ENCODE peak calls at places on chromosomes 2 and 18, in five cellular contexts. One of them, this sample, is unnamed.

GRCh38 chr2:74457129-74457548 is 1.1 kb upstream of the WBP1 start:
- DNase-seq in CD8-positive, alpha-beta memory T cell: no peak
- DNase-seq in CD8-positive, alpha-beta T cell: no peak
- DNase-seq in adrenal gland: no peak
- DNase-seq in esophagus squamous epithelium: no peak
- DNase-seq in this sample: no peak

GRCh38 chr2:68420254-68420910 is 46.7 kb downstream of the FBXO48 start:
- DNase-seq in adrenal gland: no peak
- DNase-seq in esophagus squamous epithelium: no peak
- DNase-seq in CD8-positive, alpha-beta T cell: no peak
- DNase-seq in CD8-positive, alpha-beta memory T cell: no peak
- DNase-seq in this sample: no peak

GRCh38 chr2:227163998-227164744 is at the start of the genes COL4A3 and COL4A4:
- DNase-seq in adrenal gland: peak
- DNase-seq in esophagus squamous epithelium: no peak
- DNase-seq in CD8-positive, alpha-beta memory T cell: no peak
- DNase-seq in CD8-positive, alpha-beta T cell: no peak
- DNase-seq in this sample: no peak

GRCh38 chr2:163471947-163472346 is 263.9 kb downstream of the FIGN start:
- DNase-seq in esophagus squamous epithelium: no peak
- DNase-seq in CD8-positive, alpha-beta memory T cell: no peak
- DNase-seq in CD8-positive, alpha-beta T cell: no peak
- DNase-seq in adrenal gland: no peak
- DNase-seq in this sample: no peak

GRCh38 chr2:55519908-55520885 is 679 bp downstream of the CFAP36 start:
- DNase-seq in CD8-positive, alpha-beta T cell: peak
- DNase-seq in CD8-positive, alpha-beta memory T cell: no peak
- DNase-seq in esophagus squamous epithelium: no peak
- DNase-seq in adrenal gland: peak
- DNase-seq in this sample: no peak

GRCh38 chr2:68574202-68574791 is 69.1 kb upstream of the PROKR1 start:
- DNase-seq in CD8-positive, alpha-beta T cell: no peak
- DNase-seq in adrenal gland: no peak
- DNase-seq in esophagus squamous epithelium: no peak
- DNase-seq in CD8-positive, alpha-beta memory T cell: no peak
- DNase-seq in this sample: no peak

GRCh38 chr2:217800433-217801114 is 202.2 kb downstream of the TNS1 start:
- DNase-seq in CD8-positive, alpha-beta memory T cell: no peak
- DNase-seq in adrenal gland: no peak
- DNase-seq in CD8-positive, alpha-beta T cell: no peak
- DNase-seq in esophagus squamous epithelium: no peak
- DNase-seq in this sample: no peak

GRCh38 chr2:153476491-153477095 is 2.0 kb downstream of the RPRM start:
- DNase-seq in adrenal gland: peak
- DNase-seq in esophagus squamous epithelium: no peak
- DNase-seq in CD8-positive, alpha-beta memory T cell: no peak
- DNase-seq in CD8-positive, alpha-beta T cell: no peak
- DNase-seq in this sample: no peak

GRCh38 chr18:32368170-32368569 is 102.5 kb downstream of the GAREM1 start:
- DNase-seq in CD8-positive, alpha-beta T cell: no peak
- DNase-seq in adrenal gland: no peak
- DNase-seq in CD8-positive, alpha-beta memory T cell: no peak
- DNase-seq in esophagus squamous epithelium: no peak
- DNase-seq in this sample: no peak

GRCh38 chr2:68200157-68200787 is 42.6 kb downstream of the PNO1 start:
- DNase-seq in esophagus squamous epithelium: no peak
- DNase-seq in CD8-positive, alpha-beta T cell: no peak
- DNase-seq in adrenal gland: no peak
- DNase-seq in CD8-positive, alpha-beta memory T cell: no peak
- DNase-seq in this sample: no peak

GRCh38 chr2:40332096-40332826 is 119.6 kb downstream of the SLC8A1 start:
- DNase-seq in CD8-positive, alpha-beta memory T cell: no peak
- DNase-seq in CD8-positive, alpha-beta T cell: no peak
- DNase-seq in esophagus squamous epithelium: no peak
- DNase-seq in adrenal gland: peak
- DNase-seq in this sample: no peak

GRCh38 chr2:185947722-185948121 is 209.1 kb downstream of the FSIP2 start:
- DNase-seq in CD8-positive, alpha-beta T cell: no peak
- DNase-seq in adrenal gland: no peak
- DNase-seq in esophagus squamous epithelium: no peak
- DNase-seq in CD8-positive, alpha-beta memory T cell: no peak
- DNase-seq in this sample: no peak

GRCh38 chr18:56516769-56517168 is 121.6 kb downstream of the TXNL1 start:
- DNase-seq in CD8-positive, alpha-beta T cell: no peak
- DNase-seq in adrenal gland: no peak
- DNase-seq in CD8-positive, alpha-beta memory T cell: no peak
- DNase-seq in esophagus squamous epithelium: no peak
- DNase-seq in this sample: no peak

GRCh38 chr2:165238295-165238694 is 919 bp upstream of the SCN2A start:
- DNase-seq in CD8-positive, alpha-beta T cell: no peak
- DNase-seq in esophagus squamous epithelium: no peak
- DNase-seq in CD8-positive, alpha-beta memory T cell: no peak
- DNase-seq in adrenal gland: no peak
- DNase-seq in this sample: no peak

GRCh38 chr2:219912530-219912929 is 285.1 kb downstream of the SLC4A3 start:
- DNase-seq in CD8-positive, alpha-beta T cell: no peak
- DNase-seq in esophagus squamous epithelium: no peak
- DNase-seq in CD8-positive, alpha-beta memory T cell: no peak
- DNase-seq in adrenal gland: no peak
- DNase-seq in this sample: no peak

GRCh38 chr2:216285641-216286156 is 86.6 kb downstream of the MARCHF4 start:
- DNase-seq in esophagus squamous epithelium: no peak
- DNase-seq in adrenal gland: no peak
- DNase-seq in CD8-positive, alpha-beta T cell: no peak
- DNase-seq in CD8-positive, alpha-beta memory T cell: no peak
- DNase-seq in this sample: no peak

GRCh38 chr2:175309799-175310198 is 128.3 kb upstream of the ATP5MC3 start:
- DNase-seq in CD8-positive, alpha-beta memory T cell: no peak
- DNase-seq in adrenal gland: peak
- DNase-seq in CD8-positive, alpha-beta T cell: no peak
- DNase-seq in esophagus squamous epithelium: no peak
- DNase-seq in this sample: peak

GRCh38 chr18:12652861-12653401 is 5.0 kb downstream of the SPIRE1 start:
- DNase-seq in CD8-positive, alpha-beta memory T cell: no peak
- DNase-seq in CD8-positive, alpha-beta T cell: no peak
- DNase-seq in esophagus squamous epithelium: no peak
- DNase-seq in adrenal gland: peak
- DNase-seq in this sample: no peak

GRCh38 chr2:141490886-141491285 is 639.9 kb downstream of the LRP1B start:
- DNase-seq in CD8-positive, alpha-beta T cell: no peak
- DNase-seq in esophagus squamous epithelium: no peak
- DNase-seq in CD8-positive, alpha-beta memory T cell: no peak
- DNase-seq in adrenal gland: no peak
- DNase-seq in this sample: no peak

GRCh38 chr2:47501374-47502200 is 98.6 kb downstream of the MSH2 start:
- DNase-seq in CD8-positive, alpha-beta memory T cell: no peak
- DNase-seq in CD8-positive, alpha-beta T cell: no peak
- DNase-seq in adrenal gland: no peak
- DNase-seq in esophagus squamous epithelium: no peak
- DNase-seq in this sample: no peak

GRCh38 chr18:74196220-74197119 is 48.1 kb downstream of the TIMM21 start:
- DNase-seq in CD8-positive, alpha-beta T cell: peak
- DNase-seq in adrenal gland: peak
- DNase-seq in CD8-positive, alpha-beta memory T cell: peak
- DNase-seq in esophagus squamous epithelium: no peak
- DNase-seq in this sample: peak

GRCh38 chr18:34866739-34867138 is 156.6 kb downstream of the DTNA start:
- DNase-seq in CD8-positive, alpha-beta T cell: no peak
- DNase-seq in adrenal gland: no peak
- DNase-seq in CD8-positive, alpha-beta memory T cell: no peak
- DNase-seq in esophagus squamous epithelium: no peak
- DNase-seq in this sample: no peak

GRCh38 chr18:4755848-4756247 is 300.7 kb upstream of the DLGAP1 start:
- DNase-seq in CD8-positive, alpha-beta T cell: no peak
- DNase-seq in esophagus squamous epithelium: no peak
- DNase-seq in CD8-positive, alpha-beta memory T cell: no peak
- DNase-seq in adrenal gland: no peak
- DNase-seq in this sample: no peak

GRCh38 chr2:62101886-62102285 is 94.0 kb upstream of the B3GNT2 start:
- DNase-seq in esophagus squamous epithelium: no peak
- DNase-seq in CD8-positive, alpha-beta T cell: no peak
- DNase-seq in CD8-positive, alpha-beta memory T cell: no peak
- DNase-seq in adrenal gland: no peak
- DNase-seq in this sample: no peak

GRCh38 chr18:58257461-58257860 is 213.4 kb downstream of the NEDD4L start:
- DNase-seq in CD8-positive, alpha-beta memory T cell: no peak
- DNase-seq in esophagus squamous epithelium: no peak
- DNase-seq in CD8-positive, alpha-beta T cell: no peak
- DNase-seq in adrenal gland: no peak
- DNase-seq in this sample: no peak

GRCh38 chr18:48539406-48540328 is 836 bp downstream of the CTIF start:
- DNase-seq in CD8-positive, alpha-beta T cell: peak
- DNase-seq in CD8-positive, alpha-beta memory T cell: peak
- DNase-seq in esophagus squamous epithelium: no peak
- DNase-seq in adrenal gland: peak
- DNase-seq in this sample: peak

GRCh38 chr18:78965260-78965659 is 14.4 kb upstream of the SALL3 start:
- DNase-seq in CD8-positive, alpha-beta memory T cell: no peak
- DNase-seq in CD8-positive, alpha-beta T cell: peak
- DNase-seq in adrenal gland: no peak
- DNase-seq in esophagus squamous epithelium: no peak
- DNase-seq in this sample: no peak
- H3K27ac ChIP-seq in CD8-positive, alpha-beta memory T cell: no peak
- H3K27ac ChIP-seq in CD8-positive, alpha-beta T cell: no peak
- H3K27ac ChIP-seq in adrenal gland: no peak
- H3K27ac ChIP-seq in esophagus squamous epithelium: no peak
- H3K27ac ChIP-seq in this sample: no peak

GRCh38 chr2:235049719-235050118 is 97.9 kb downstream of the SH3BP4 start:
- DNase-seq in esophagus squamous epithelium: no peak
- DNase-seq in CD8-positive, alpha-beta T cell: no peak
- DNase-seq in adrenal gland: peak
- DNase-seq in CD8-positive, alpha-beta memory T cell: no peak
- DNase-seq in this sample: no peak
- H3K27ac ChIP-seq in esophagus squamous epithelium: no peak
- H3K27ac ChIP-seq in CD8-positive, alpha-beta T cell: no peak
- H3K27ac ChIP-seq in adrenal gland: no peak
- H3K27ac ChIP-seq in CD8-positive, alpha-beta memory T cell: no peak
- H3K27ac ChIP-seq in this sample: no peak

DNA sequence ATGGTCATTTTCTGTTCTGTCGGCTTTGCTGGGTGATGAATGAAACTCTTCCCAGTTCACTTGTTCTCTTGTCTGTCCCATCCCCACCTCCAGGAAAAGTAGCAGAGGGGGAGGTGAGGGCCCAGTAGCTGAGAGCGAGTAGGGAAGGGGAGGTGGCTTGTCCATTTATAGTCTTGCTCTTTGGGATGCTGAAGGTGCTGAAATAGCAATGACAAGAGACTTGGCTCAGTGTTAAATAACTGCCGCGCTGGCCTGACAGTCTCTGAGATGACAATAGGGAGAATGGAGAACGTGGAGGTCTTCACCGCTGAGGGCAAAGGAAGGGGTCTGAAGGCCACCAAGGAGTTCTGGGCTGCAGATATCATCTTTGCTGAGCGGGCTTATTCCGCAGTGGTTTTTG is at the start of gene SMYD1:
- DNase-seq in CD8-positive, alpha-beta memory T cell: no peak
- DNase-seq in adrenal gland: no peak
- DNase-seq in CD8-positive, alpha-beta T cell: no peak
- DNase-seq in esophagus squamous epithelium: no peak
- DNase-seq in this sample: no peak
- H3K27ac ChIP-seq in CD8-positive, alpha-beta memory T cell: no peak
- H3K27ac ChIP-seq in adrenal gland: no peak
- H3K27ac ChIP-seq in CD8-positive, alpha-beta T cell: no peak
- H3K27ac ChIP-seq in esophagus squamous epithelium: no peak
- H3K27ac ChIP-seq in this sample: no peak

GRCh38 chr2:121570665-121571055 is 40.0 kb downstream of the RNU4ATAC start:
- DNase-seq in esophagus squamous epithelium: no peak
- DNase-seq in adrenal gland: no peak
- DNase-seq in CD8-positive, alpha-beta memory T cell: no peak
- DNase-seq in CD8-positive, alpha-beta T cell: no peak
- DNase-seq in this sample: no peak

GRCh38 chr2:121575800-121576199 is 45.1 kb downstream of the RNU4ATAC start:
- DNase-seq in adrenal gland: no peak
- DNase-seq in CD8-positive, alpha-beta T cell: no peak
- DNase-seq in CD8-positive, alpha-beta memory T cell: no peak
- DNase-seq in esophagus squamous epithelium: no peak
- DNase-seq in this sample: no peak

GRCh38 chr2:121579326-121579725 is 48.6 kb downstream of the RNU4ATAC start:
- DNase-seq in esophagus squamous epithelium: no peak
- DNase-seq in CD8-positive, alpha-beta T cell: no peak
- DNase-seq in adrenal gland: no peak
- DNase-seq in CD8-positive, alpha-beta memory T cell: no peak
- DNase-seq in this sample: no peak

DNA sequence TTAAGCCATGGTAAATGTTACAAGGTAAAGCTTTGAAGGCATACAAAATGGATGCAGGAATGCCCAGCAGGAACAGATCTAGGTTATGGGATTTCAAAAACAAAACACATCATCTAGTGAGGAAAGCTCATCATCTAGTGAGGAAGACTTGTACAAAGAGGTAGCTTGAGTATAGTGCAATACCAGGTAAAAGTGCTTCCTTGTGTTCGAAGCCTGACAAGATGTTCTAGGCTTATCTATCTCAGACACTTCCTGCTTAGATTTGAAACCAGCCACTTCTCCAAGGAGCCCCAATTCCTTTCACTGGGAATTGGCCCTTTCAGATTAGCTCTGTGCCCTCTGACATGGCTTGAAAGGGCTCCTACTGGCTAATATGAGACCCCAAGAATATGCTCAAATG is 45.6 kb downstream of the RNU4ATAC start:
- DNase-seq in adrenal gland: no peak
- DNase-seq in CD8-positive, alpha-beta memory T cell: no peak
- DNase-seq in CD8-positive, alpha-beta T cell: no peak
- DNase-seq in esophagus squamous epithelium: no peak
- DNase-seq in this sample: no peak
- H3K27ac ChIP-seq in adrenal gland: no peak
- H3K27ac ChIP-seq in CD8-positive, alpha-beta memory T cell: no peak
- H3K27ac ChIP-seq in CD8-positive, alpha-beta T cell: no peak
- H3K27ac ChIP-seq in esophagus squamous epithelium: no peak
- H3K27ac ChIP-seq in this sample: no peak

GRCh38 chr18:63266888-63267790 is 52.4 kb downstream of the BCL2 start:
- DNase-seq in esophagus squamous epithelium: no peak
- DNase-seq in CD8-positive, alpha-beta memory T cell: no peak
- DNase-seq in CD8-positive, alpha-beta T cell: no peak
- DNase-seq in adrenal gland: no peak
- DNase-seq in this sample: no peak

GRCh38 chr18:63264871-63265270 is 54.7 kb downstream of the BCL2 start:
- DNase-seq in CD8-positive, alpha-beta memory T cell: no peak
- DNase-seq in esophagus squamous epithelium: no peak
- DNase-seq in adrenal gland: no peak
- DNase-seq in CD8-positive, alpha-beta T cell: no peak
- DNase-seq in this sample: no peak

GRCh38 chr18:63263444-63263843 is 56.1 kb downstream of the BCL2 start:
- DNase-seq in adrenal gland: no peak
- DNase-seq in esophagus squamous epithelium: no peak
- DNase-seq in CD8-positive, alpha-beta memory T cell: no peak
- DNase-seq in CD8-positive, alpha-beta T cell: no peak
- DNase-seq in this sample: no peak

GRCh38 chr18:63262369-63263335 is 56.9 kb downstream of the BCL2 start:
- DNase-seq in CD8-positive, alpha-beta memory T cell: no peak
- DNase-seq in CD8-positive, alpha-beta T cell: no peak
- DNase-seq in adrenal gland: no peak
- DNase-seq in esophagus squamous epithelium: no peak
- DNase-seq in this sample: no peak

DNA sequence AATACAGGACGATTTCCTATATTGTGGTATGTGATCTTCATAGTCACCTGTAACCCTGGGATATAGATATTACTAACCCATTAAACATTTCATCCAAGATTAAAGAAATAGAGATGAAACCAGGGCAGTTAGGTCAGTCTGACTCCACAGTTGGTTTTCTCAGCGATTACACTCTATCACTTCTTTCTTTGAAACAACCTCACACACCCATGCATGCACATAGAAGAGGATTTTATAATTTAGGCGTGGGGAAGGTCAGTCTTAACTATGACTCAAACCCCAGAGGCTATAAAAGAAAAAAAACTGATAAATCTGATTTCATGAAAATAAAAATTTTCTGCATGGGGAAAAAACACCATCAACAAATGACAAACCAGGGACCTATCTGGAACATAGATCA is 54.2 kb downstream of the BCL2 start:
- DNase-seq in adrenal gland: no peak
- DNase-seq in esophagus squamous epithelium: no peak
- DNase-seq in CD8-positive, alpha-beta T cell: no peak
- DNase-seq in CD8-positive, alpha-beta memory T cell: no peak
- DNase-seq in this sample: no peak
- H3K27ac ChIP-seq in adrenal gland: no peak
- H3K27ac ChIP-seq in esophagus squamous epithelium: no peak
- H3K27ac ChIP-seq in CD8-positive, alpha-beta T cell: no peak
- H3K27ac ChIP-seq in CD8-positive, alpha-beta memory T cell: no peak
- H3K27ac ChIP-seq in this sample: no peak

This sample was measured in substantia nigra.